ENCODE peak calls at places on chromosome 3, in seven cellular contexts. U is dorsolateral prefrontal cortex, S is HFF-Myc, N is SW 1271, K is COR-L47, Q is WTC11, G is iris pigment epithelial cell. L is an unnamed sample.

GRCh38 chr3:112676659-112677234 is 35.8 kb upstream of the CCDC80 start:
- DNase-seq in U (no peak), S (peak), N (peak), K (peak), Q (no peak), G (peak), L (peak)

GRCh38 chr3:129558772-129559564 is 16.0 kb downstream of the H1-8 start:
- DNase-seq in U (no peak), S (peak), N (no peak), K (no peak), Q (no peak), G (peak), L (peak)

GRCh38 chr3:120393252-120393651 is 44.1 kb upstream of the LRRC58 start:
- DNase-seq in U (no peak), S (no peak), N (no peak), K (no peak), Q (no peak), G (no peak), L (no peak)

GRCh38 chr3:190209533-190209932 is 88.8 kb upstream of the P3H2 start:
- DNase-seq in U (no peak), S (no peak), N (no peak), K (no peak), Q (no peak), G (no peak), L (no peak)

GRCh38 chr3:174776123-174776522 is 83.0 kb upstream of the NAALADL2 start:
- DNase-seq in U (no peak), S (no peak), N (no peak), K (no peak), Q (no peak), G (peak), L (peak)

GRCh38 chr3:133293397-133294107 is 106.3 kb upstream of the BFSP2 start:
- DNase-seq in U (no peak), S (no peak), N (no peak), K (peak), Q (no peak), G (no peak), L (no peak)

GRCh38 chr3:187678869-187679268 is 8.7 kb upstream of the SST start:
- DNase-seq in U (no peak), S (peak), N (no peak), K (peak), Q (peak), G (peak), L (peak)

GRCh38 chr3:70916375-70917055 is 604.1 kb upstream of the MDFIC2 start:
- DNase-seq in U (no peak), S (peak), N (no peak), K (no peak), Q (no peak), G (no peak), L (peak)

GRCh38 chr3:117788499-117788898 is 1078.9 kb downstream of the TUSC7 start:
- DNase-seq in U (no peak), S (no peak), N (no peak), K (no peak), Q (no peak), G (no peak), L (no peak)

GRCh38 chr3:10015476-10015904 is 10.7 kb upstream of the FANCD2 start:
- DNase-seq in U (peak), S (peak), N (no peak), K (no peak), Q (no peak), G (peak), L (peak)

GRCh38 chr3:105473521-105474223 is 107.0 kb downstream of the ALCAM start:
- DNase-seq in U (no peak), S (no peak), N (no peak), K (no peak), Q (no peak), G (peak), L (peak)

GRCh38 chr3:121545049-121545563 is 682 bp downstream of the POLQ start:
- DNase-seq in U (no peak), S (no peak), N (no peak), K (no peak), Q (no peak), G (peak), L (peak)

GRCh38 chr3:111284485-111285187 is 213.0 kb downstream of the NECTIN3 start:
- DNase-seq in U (no peak), S (no peak), N (no peak), K (peak), Q (no peak), G (no peak), L (no peak)

GRCh38 chr3:197335428-197336132 is 37.2 kb upstream of the DLG1 start:
- DNase-seq in U (no peak), S (no peak), N (no peak), K (no peak), Q (no peak), G (no peak), L (no peak)

GRCh38 chr3:13479332-13479581 is 849 bp upstream of the HDAC11 start:
- DNase-seq in U (peak), S (no peak), N (no peak), K (no peak), Q (no peak), G (no peak), L (peak)

GRCh38 chr3:127105587-127105986 is 87.3 kb upstream of the PRR23E start:
- DNase-seq in U (no peak), S (no peak), N (no peak), K (no peak), Q (no peak), G (no peak), L (no peak)